ENCODE peak calls at places on chromosome 19, in four cellular contexts. V, N, O and S are unnamed samples.

GRCh38 chr19:10158485-10158884 is 36.3 kb downstream of the DNMT1 start:
- DNase-seq in O (no peak), V (no peak), N (no peak), S (no peak)

GRCh38 chr19:31278555-31279435 is 70.4 kb downstream of the TSHZ3 start:
- DNase-seq in V (no peak), O (no peak), N (no peak), S (no peak)

GRCh38 chr19:3276341-3276799 is 51.9 kb downstream of the CELF5 start:
- DNase-seq in O (no peak), N (no peak), V (peak), S (no peak)

GRCh38 chr19:9485140-9485539 is 13.3 kb downstream of the ZNF560 start:
- DNase-seq in V (no peak), N (no peak), O (no peak), S (no peak)

GRCh38 chr19:30631035-30631375 is 258.8 kb downstream of the ZNF536 start:
- DNase-seq in O (no peak), N (no peak), V (no peak), S (no peak)

GRCh38 chr19:40154121-40154680 is 37.0 kb upstream of the MAP3K10 start:
- DNase-seq in V (no peak), O (no peak), N (no peak), S (no peak)

GRCh38 chr19:46015080-46015960 is 7.5 kb downstream of the PGLYRP1 start:
- DNase-seq in V (no peak), N (no peak), O (no peak), S (peak)

GRCh38 chr19:28737021-28737525 is 475.9 kb downstream of the UQCRFS1 start:
- DNase-seq in N (no peak), V (no peak), O (peak), S (no peak)

GRCh38 chr19:53101518-53101917 is 1.7 kb downstream of the ZNF160 start:
- DNase-seq in O (no peak), N (no peak), V (no peak), S (no peak)

GRCh38 chr19:2653717-2654584 is 48.5 kb downstream of the GNG7 start:
- DNase-seq in V (no peak), O (no peak), N (no peak), S (no peak)

GRCh38 chr19:31054430-31054829 is 294.8 kb downstream of the TSHZ3 start:
- DNase-seq in V (no peak), O (no peak), N (peak), S (no peak)

GRCh38 chr19:42140125-42140754 is 8.0 kb upstream of the POU2F2 start:
- DNase-seq in O (no peak), N (no peak), V (no peak), S (no peak)

GRCh38 chr19:19642506-19643157 is 825 bp downstream of the GMIP start:
- DNase-seq in O (peak), V (no peak), N (no peak), S (no peak)

GRCh38 chr19:38715540-38715939 is 28.7 kb downstream of the CAPN12 start:
- DNase-seq in N (no peak), V (no peak), O (no peak), S (no peak)

GRCh38 chr19:33621065-33621785 is 528 bp upstream of the CHST8 start:
- DNase-seq in N (no peak), V (no peak), O (no peak), S (no peak)

GRCh38 chr19:38358071-38358470 is 16.3 kb upstream of the PSMD8 start:
- DNase-seq in O (no peak), V (no peak), N (no peak), S (no peak)

GRCh38 chr19:6677924-6678689 is 8.1 kb upstream of the TNFSF14 start:
- DNase-seq in O (no peak), N (no peak), V (no peak), S (peak)

GRCh38 chr19:29687897-29688728 is 22.9 kb downstream of the PLEKHF1 start:
- DNase-seq in N (no peak), V (no peak), O (no peak), S (no peak)

GRCh38 chr19:45468159-45468651 is 409 bp downstream of the FOSB start:
- DNase-seq in N (no peak), V (no peak), O (no peak), S (no peak)